ENCODE peak calls at places on chromosomes 7 and 10, in five cellular contexts. One of them, this sample, is unnamed.

GRCh38 chr7:71846160-71846559 is 566.0 kb downstream of the CALN1 start:
- DNase-seq in Kasumi-1: no peak
- DNase-seq in cardiac muscle cell: no peak
- DNase-seq in naive thymus-derived CD8-positive, alpha-beta T cell: no peak
- DNase-seq in heart right ventricle: no peak
- DNase-seq in this sample: peak

GRCh38 chr7:95396136-95397032 is at the start of gene PON3:
- DNase-seq in Kasumi-1: peak
- DNase-seq in cardiac muscle cell: peak
- DNase-seq in naive thymus-derived CD8-positive, alpha-beta T cell: no peak
- DNase-seq in heart right ventricle: peak
- DNase-seq in this sample: no peak

GRCh38 chr7:95808396-95808795 is 36.0 kb downstream of the DYNC1I1 start:
- DNase-seq in Kasumi-1: no peak
- DNase-seq in cardiac muscle cell: no peak
- DNase-seq in naive thymus-derived CD8-positive, alpha-beta T cell: no peak
- DNase-seq in heart right ventricle: no peak
- DNase-seq in this sample: no peak

GRCh38 chr10:131979821-131980270 is 1.9 kb downstream of the BNIP3 start:
- DNase-seq in Kasumi-1: no peak
- DNase-seq in cardiac muscle cell: peak
- DNase-seq in naive thymus-derived CD8-positive, alpha-beta T cell: no peak
- DNase-seq in heart right ventricle: peak
- DNase-seq in this sample: no peak

GRCh38 chr10:33800986-33801385 is 466.5 kb upstream of the NRP1 start:
- DNase-seq in Kasumi-1: no peak
- DNase-seq in cardiac muscle cell: no peak
- DNase-seq in naive thymus-derived CD8-positive, alpha-beta T cell: no peak
- DNase-seq in heart right ventricle: no peak
- DNase-seq in this sample: no peak

GRCh38 chr7:36653011-36653670 is 71.2 kb downstream of the AOAH start:
- DNase-seq in Kasumi-1: no peak
- DNase-seq in cardiac muscle cell: peak
- DNase-seq in naive thymus-derived CD8-positive, alpha-beta T cell: no peak
- DNase-seq in heart right ventricle: no peak
- DNase-seq in this sample: no peak

GRCh38 chr10:15293862-15294835 is 76.9 kb downstream of the FAM171A1 start:
- DNase-seq in Kasumi-1: no peak
- DNase-seq in cardiac muscle cell: peak
- DNase-seq in naive thymus-derived CD8-positive, alpha-beta T cell: no peak
- DNase-seq in heart right ventricle: no peak
- DNase-seq in this sample: no peak

GRCh38 chr7:54812747-54813146 is 53.7 kb upstream of the SEC61G start:
- DNase-seq in Kasumi-1: no peak
- DNase-seq in cardiac muscle cell: no peak
- DNase-seq in naive thymus-derived CD8-positive, alpha-beta T cell: no peak
- DNase-seq in heart right ventricle: no peak
- DNase-seq in this sample: no peak

This sample was measured in NB4.